ENCODE peak calls at places on chromosomes 16 and 17, in seven cellular contexts. I, S, D, G, L, J and T are unnamed samples.

GRCh38 chr17:77382966-77383612 is 242.3 kb downstream of the SEC14L1 start:
- DNase-seq in I (no peak), S (no peak), D (no peak), G (no peak), L (no peak), J (no peak), T (no peak)

GRCh38 chr17:10155334-10156081 is 42.9 kb downstream of the GAS7 start:
- DNase-seq in I (no peak), S (no peak), D (no peak), G (no peak), L (no peak), J (no peak), T (no peak)

GRCh38 chr17:82414548-82415281 is 3.4 kb upstream of the HEXD start:
- DNase-seq in I (peak; percentile 94), S (peak; percentile 60), D (peak; percentile 65), G (peak; percentile 48), L (peak; percentile 61), J (peak; percentile 79), T (peak; percentile 87)

GRCh38 chr16:75506567-75506966 is 11.3 kb upstream of the CHST6 start:
- DNase-seq in I (peak; percentile 38), S (no peak), D (peak; percentile 95), G (no peak), L (peak; percentile 89), J (no peak), T (peak; percentile 34)

GRCh38 chr17:9999948-10000695 is 95.1 kb upstream of the RCVRN start:
- DNase-seq in I (no peak), S (no peak), D (no peak), G (no peak), L (no peak), J (peak; percentile 44), T (no peak)

GRCh38 chr16:817001-817906 is 16.7 kb upstream of the GNG13 start:
- DNase-seq in I (no peak), S (no peak), D (no peak), G (no peak), L (no peak), J (no peak), T (no peak)

GRCh38 chr17:7014995-7015586 is 2.7 kb downstream of the RNASEK start:
- DNase-seq in I (no peak), S (no peak), D (peak; percentile 87), G (peak; percentile 63), L (no peak), J (peak; percentile 52), T (peak; percentile 21)

GRCh38 chr17:2709173-2709661 is 2.3 kb downstream of the CLUH start:
- DNase-seq in I (no peak), S (no peak), D (no peak), G (no peak), L (peak; percentile 57), J (peak; percentile 65), T (no peak)

GRCh38 chr16:30054959-30055553 is 10.5 kb upstream of the ALDOA start:
- DNase-seq in I (peak; percentile 81), S (peak; percentile 52), D (no peak), G (no peak), L (peak; percentile 58), J (peak; percentile 70), T (no peak)

GRCh38 chr16:85227262-85227923 is 115.1 kb upstream of the CIBAR2 start:
- DNase-seq in I (no peak), S (peak; percentile 52), D (peak; percentile 51), G (no peak), L (no peak), J (peak; percentile 88), T (no peak)

GRCh38 chr17:49216482-49216881 is 6.0 kb downstream of the ABI3 start:
- DNase-seq in I (no peak), S (no peak), D (no peak), G (no peak), L (no peak), J (no peak), T (no peak)

GRCh38 chr17:49555495-49556018 is 20.1 kb upstream of the NXPH3 start:
- DNase-seq in I (no peak), S (no peak), D (no peak), G (no peak), L (no peak), J (peak; percentile 15), T (no peak)

GRCh38 chr17:29575511-29576213 is 7.2 kb downstream of the TP53I13 start:
- DNase-seq in I (no peak), S (no peak), D (no peak), G (no peak), L (no peak), J (no peak), T (no peak)

GRCh38 chr17:21245703-21246102 is 7.5 kb downstream of the NATD1 start:
- DNase-seq in I (no peak), S (no peak), D (no peak), G (no peak), L (no peak), J (no peak), T (no peak)

GRCh38 chr17:36149296-36149820 is 27.1 kb downstream of the TBC1D3B start:
- DNase-seq in I (no peak), S (no peak), D (peak; percentile 38), G (no peak), L (no peak), J (no peak), T (peak; percentile 34)

GRCh38 chr17:61852857-61853256 is 10.5 kb downstream of the BRIP1 start:
- DNase-seq in I (no peak), S (no peak), D (no peak), G (no peak), L (no peak), J (no peak), T (no peak)

GRCh38 chr17:82272495-82273326 is 789 bp downstream of the CSNK1D start:
- DNase-seq in I (peak; percentile 59), S (no peak), D (no peak), G (peak; percentile 31), L (no peak), J (peak; percentile 65), T (peak; percentile 21)

GRCh38 chr17:1229354-1229890 is 40.8 kb upstream of the BHLHA9 start:
- DNase-seq in I (peak; percentile 78), S (no peak), D (peak; percentile 24), G (peak; percentile 37), L (no peak), J (peak; percentile 95), T (peak; percentile 49)

GRCh38 chr16:67445913-67446907 is 15.3 kb downstream of the HSD11B2 start:
- DNase-seq in I (no peak), S (no peak), D (no peak), G (no peak), L (no peak), J (no peak), T (no peak)

GRCh38 chr16:54055864-54056263 is 230.7 kb downstream of the IRX3 start:
- DNase-seq in I (no peak), S (no peak), D (no peak), G (no peak), L (peak; percentile 47), J (no peak), T (no peak)

GRCh38 chr17:31318298-31319190 is 2.9 kb downstream of the EVI2A start:
- DNase-seq in I (no peak), S (no peak), D (peak; percentile 97), G (peak; percentile 15), L (no peak), J (no peak), T (peak; percentile 54)

GRCh38 chr17:10183931-10184930 is 14.2 kb downstream of the GAS7 start:
- DNase-seq in I (no peak), S (no peak), D (no peak), G (no peak), L (no peak), J (no peak), T (no peak)

GRCh38 chr17:38701504-38702165 is 3.4 kb upstream of the MLLT6 start:
- DNase-seq in I (peak; percentile 63), S (peak; percentile 55), D (peak; percentile 38), G (peak; percentile 63), L (peak; percentile 34), J (peak; percentile 77), T (peak; percentile 28)

GRCh38 chr16:87855852-87856715 is 13.2 kb downstream of the SLC7A5 start:
- DNase-seq in I (no peak), S (no peak), D (peak; percentile 84), G (no peak), L (peak; percentile 80), J (no peak), T (peak; percentile 27)

GRCh38 chr17:34386925-34387550 is 24.0 kb upstream of the CCL1 start:
- DNase-seq in I (no peak), S (no peak), D (no peak), G (no peak), L (no peak), J (no peak), T (no peak)

GRCh38 chr17:81582341-81582740 is 30.2 kb upstream of the FAAP100 start:
- DNase-seq in I (no peak), S (no peak), D (peak; percentile 85), G (no peak), L (peak; percentile 10), J (no peak), T (no peak)

GRCh38 chr17:48647103-48647963 is 21.2 kb upstream of the HOXB9 start:
- DNase-seq in I (peak; percentile 71), S (no peak), D (no peak), G (no peak), L (no peak), J (no peak), T (no peak)

GRCh38 chr16:31487720-31488629 is 5.1 kb downstream of the SLC5A2 start:
- DNase-seq in I (peak; percentile 69), S (peak; percentile 62), D (peak; percentile 25), G (peak; percentile 58), L (peak; percentile 60), J (peak; percentile 80), T (peak; percentile 49)

GRCh38 chr16:81094771-81095251 is 1.4 kb downstream of the GCSH start:
- DNase-seq in I (no peak), S (no peak), D (peak; percentile 45), G (no peak), L (no peak), J (no peak), T (peak; percentile 3)

GRCh38 chr17:83196088-83196765 is 116.8 kb downstream of the METRNL start:
- DNase-seq in I (no peak), S (no peak), D (no peak), G (no peak), L (no peak), J (no peak), T (no peak)